ENCODE peak calls at places on chromosomes 4 and X, in eight cellular contexts. G is tibial nerve, V is coronary artery, L is hepatocyte, E is Caco-2, X is fibroblast of pulmonary artery, P is tibial artery, T is activated B cell treated with CpG ODN at 0.5 μM for 24 hours. Y is an unnamed sample.

GRCh38 chr4:113146876-113147358 is 97.5 kb downstream of the ANK2 start:
- DNase-seq in T (no peak), P (no peak), L (peak; percentile 12), V (no peak), G (no peak), X (no peak), E (peak; percentile 42), Y (no peak)

GRCh38 chr4:153499005-153499404 is 32.8 kb downstream of the TMEM131L start:
- DNase-seq in X (no peak), L (no peak), V (no peak), G (no peak), T (no peak), E (no peak), P (no peak), Y (no peak)

GRCh38 chr4:73723029-73723428 is 17.3 kb upstream of the CXCL8 start:
- DNase-seq in E (no peak), L (no peak), T (no peak), P (no peak), X (no peak), G (no peak), V (no peak), Y (no peak)

GRCh38 chr4:113835005-113835404 is 73.5 kb upstream of the CAMK2D start:
- DNase-seq in X (peak; percentile 67), T (no peak), V (no peak), L (no peak), P (no peak), G (no peak), E (no peak), Y (no peak)

GRCh38 chr4:93888768-93889167 is 60.2 kb downstream of the ATOH1 start:
- DNase-seq in G (no peak), X (no peak), P (no peak), E (no peak), T (no peak), L (no peak), V (no peak), Y (no peak)

GRCh38 chrX:20066968-20067708 is 49.6 kb downstream of the MAP7D2 start:
- DNase-seq in E (peak; percentile 39), P (no peak), G (no peak), V (no peak), X (peak; percentile 60), T (no peak), L (peak; percentile 55), Y (no peak)

GRCh38 chr4:30722916-30723270 is 2.7 kb downstream of the PCDH7 start:
- DNase-seq in E (no peak), V (no peak), L (peak; percentile 14), P (peak; percentile 22), G (no peak), T (no peak), X (no peak), Y (no peak)

GRCh38 chrX:24528605-24529004 is 63.5 kb downstream of the PDK3 start:
- DNase-seq in L (no peak), T (no peak), V (no peak), G (no peak), E (no peak), P (no peak), X (no peak), Y (no peak)

GRCh38 chrX:10296581-10296980 is 139.8 kb downstream of the CLCN4 start:
- DNase-seq in T (no peak), V (no peak), X (peak; percentile 29), G (no peak), P (no peak), L (no peak), E (no peak), Y (no peak)

GRCh38 chr4:102883278-102883677 is 14.5 kb downstream of the CISD2 start:
- DNase-seq in X (no peak), V (no peak), E (no peak), G (no peak), T (no peak), P (no peak), L (no peak), Y (no peak)

GRCh38 chr4:38614198-38614597 is 49.8 kb upstream of the KLF3 start:
- DNase-seq in P (no peak), L (no peak), E (no peak), X (no peak), V (no peak), G (no peak), T (no peak), Y (no peak)

GRCh38 chr4:48509543-48509942 is 19.5 kb downstream of the ZAR1 start:
- DNase-seq in X (no peak), L (no peak), T (no peak), P (no peak), E (no peak), V (no peak), G (no peak), Y (no peak)

GRCh38 chr4:104486702-104487101 is 8.0 kb downstream of the CXXC4 start:
- DNase-seq in T (no peak), E (no peak), L (no peak), G (no peak), X (no peak), P (no peak), V (no peak), Y (no peak)

GRCh38 chr4:22191565-22192301 is 243.2 kb upstream of the KCNIP4 start:
- DNase-seq in X (peak; percentile 31), P (no peak), T (no peak), G (no peak), V (no peak), E (no peak), L (no peak), Y (no peak)

GRCh38 chr4:168484626-168485025 is 4.3 kb upstream of the DDX60L start:
- DNase-seq in T (no peak), P (no peak), E (no peak), G (no peak), L (peak; percentile 5), X (peak; percentile 79), V (no peak), Y (no peak)

GRCh38 chr4:54076673-54077072 is 12.3 kb upstream of the CHIC2 start:
- DNase-seq in T (no peak), V (no peak), P (no peak), X (no peak), G (no peak), E (no peak), L (no peak), Y (no peak)

GRCh38 chr4:185874516-185875230 is 62.7 kb upstream of the SORBS2 start:
- DNase-seq in L (no peak), V (no peak), P (no peak), E (no peak), T (no peak), G (no peak), X (peak; percentile 64), Y (no peak)

GRCh38 chr4:1503583-1504471 is 97.6 kb upstream of the NKX1-1 start:
- DNase-seq in V (peak; percentile 54), G (peak; percentile 3), T (peak; percentile 13), L (no peak), E (no peak), P (peak; percentile 10), X (no peak), Y (peak; percentile 10)

GRCh38 chr4:10369517-10369916 is 87.7 kb downstream of the ZNF518B start:
- DNase-seq in G (no peak), V (no peak), T (no peak), X (no peak), L (no peak), E (no peak), P (no peak), Y (no peak)

GRCh38 chr4:57504139-57504538 is 394.0 kb upstream of the IGFBP7 start:
- DNase-seq in G (no peak), E (no peak), L (no peak), P (no peak), X (no peak), T (no peak), V (no peak), Y (no peak)
- TF ChIP-seq CTCF in G (no peak), E (no peak), L (no peak), P (no peak), X (no peak), T (no peak), V (no peak), Y (no peak)

DNA sequence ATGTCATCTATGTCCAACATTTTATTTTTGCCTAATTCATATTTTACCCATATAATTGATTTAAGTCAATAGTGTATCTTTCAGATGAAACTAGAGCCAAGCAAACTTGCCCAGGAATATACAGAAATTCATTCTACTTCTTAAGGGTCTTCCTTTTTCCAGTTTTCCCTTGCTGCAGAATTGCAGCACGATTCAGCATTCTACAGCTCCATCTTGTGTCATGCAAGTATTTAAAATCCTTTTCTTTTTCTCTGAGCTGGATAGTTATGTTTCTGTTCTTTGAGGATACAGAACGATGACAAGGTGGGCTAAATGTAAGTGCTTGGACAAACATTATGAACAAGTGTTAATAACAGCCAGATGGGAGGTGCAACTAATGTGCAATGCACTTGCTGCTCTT is 1821.8 kb downstream of the ARAP2 start:
- DNase-seq in E (no peak), V (no peak), X (peak; percentile 60), L (peak; percentile 8), G (no peak), P (no peak), T (no peak), Y (no peak)
- TF ChIP-seq CTCF in E (no peak), V (no peak), X (peak; percentile 26), L (peak; percentile 54), G (no peak), P (no peak), T (no peak), Y (no peak)

DNA sequence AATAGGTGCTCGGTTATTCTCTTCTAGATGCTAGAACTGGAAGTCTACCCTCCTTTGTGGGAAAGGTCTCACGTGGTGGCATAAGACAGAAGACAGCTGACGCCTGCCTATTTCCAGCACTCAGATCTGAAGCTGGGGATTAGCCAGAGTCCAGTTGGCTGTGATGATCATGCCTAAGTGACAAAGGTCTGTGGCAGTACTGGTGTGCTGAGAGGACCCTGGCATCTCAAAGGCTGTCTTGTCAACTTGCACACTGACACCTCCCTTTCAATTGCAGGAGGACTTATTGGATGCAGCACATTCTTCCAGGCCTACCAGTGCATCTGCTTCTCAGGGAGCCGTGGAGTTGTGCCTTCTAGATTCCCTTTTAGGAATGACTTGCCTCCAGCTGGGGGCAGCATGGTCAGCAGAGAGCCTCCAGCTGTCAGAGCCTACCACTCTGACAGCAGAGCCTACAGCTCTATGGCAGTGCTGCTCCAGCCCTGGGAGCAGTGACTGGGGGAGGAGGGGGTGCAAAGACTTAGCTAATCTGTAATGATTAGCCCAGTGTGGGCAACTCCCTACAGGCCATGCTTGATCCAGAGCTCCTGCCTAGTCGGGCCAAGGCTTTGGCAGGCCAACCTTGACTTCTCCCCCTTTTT is 13.6 kb upstream of the FGFBP2 start:
- DNase-seq in X (no peak), E (no peak), G (no peak), P (no peak), V (no peak), T (no peak), L (no peak), Y (no peak)
- TF ChIP-seq CTCF in X (no peak), E (no peak), G (no peak), P (no peak), V (no peak), T (no peak), L (no peak), Y (no peak)

DNA sequence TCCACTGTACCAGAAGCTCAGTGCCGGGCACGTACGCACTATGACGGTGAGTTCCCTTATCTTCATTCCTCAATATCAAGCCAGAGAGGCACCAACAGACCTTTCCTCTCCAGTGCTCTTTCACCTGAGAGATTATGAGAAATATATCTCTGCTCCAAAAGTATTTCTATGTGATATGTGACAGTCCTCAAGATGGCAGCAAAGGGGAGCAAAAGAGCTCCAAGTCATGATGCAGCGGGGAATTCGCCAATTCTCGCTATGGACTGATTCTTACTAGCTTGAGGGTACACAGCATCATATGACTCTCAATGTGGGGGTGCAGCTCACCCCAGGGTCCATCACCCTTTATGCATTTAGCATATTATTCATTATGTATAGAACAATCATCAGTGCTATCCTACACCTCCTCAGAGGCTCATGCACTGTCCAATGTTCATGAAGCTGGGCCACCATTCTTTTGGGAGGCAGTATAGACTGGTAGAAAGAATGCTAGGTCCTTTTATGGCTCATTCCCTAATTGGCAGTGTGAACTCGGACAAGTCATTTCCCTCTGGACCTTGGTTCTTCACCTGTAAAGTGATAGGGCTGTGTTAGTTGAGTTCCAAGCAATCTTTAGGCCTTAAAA is 12.8 kb upstream of the IQSEC2 start:
- DNase-seq in P (no peak), E (no peak), G (no peak), T (no peak), X (no peak), V (no peak), L (no peak), Y (no peak)
- TF ChIP-seq CTCF in P (no peak), E (peak; percentile 10), G (no peak), T (no peak), X (peak; percentile 17), V (no peak), L (no peak), Y (no peak)

Y was measured in mesothelial cell of epicardium.